ENCODE peak calls at places on chromosome 12, in seven cellular contexts. S is SK-N-SH, R is K562, B is H1, K is HepG2, J is HCT116, N is GM12878. O is an unnamed sample.
A peak's percentile ranks its signal among the peaks of the same experiment; 100 is the strongest.

GRCh38 chr12:55700255-55701018 is 7.3 kb downstream of the ITGA7 start:
- DNase-seq in K (no peak), N (no peak), B (no peak), J (no peak), R (no peak), S (peak; percentile 53), O (no peak)

GRCh38 chr12:6264402-6265037 is 46.0 kb upstream of the PLEKHG6 start:
- DNase-seq in B (no peak), S (no peak), N (no peak), K (no peak), J (no peak), R (no peak), O (peak; percentile 86)

GRCh38 chr12:25458047-25458552 is 95.0 kb downstream of the LMNTD1 start:
- DNase-seq in K (peak; percentile 7), S (peak; percentile 56), B (no peak), R (no peak), N (no peak), J (peak; percentile 95), O (no peak)

GRCh38 chr12:93453633-93454032 is 11.9 kb upstream of the UBE2N start:
- DNase-seq in N (no peak), J (no peak), B (no peak), R (no peak), K (no peak), S (no peak), O (no peak)

GRCh38 chr12:42235426-42235825 is 2.6 kb downstream of the YAF2 start:
- DNase-seq in J (no peak), S (no peak), N (no peak), K (no peak), B (no peak), R (no peak), O (no peak)

GRCh38 chr12:115756804-115757203 is 520.7 kb downstream of the MED13L start:
- DNase-seq in B (no peak), R (no peak), J (no peak), N (no peak), S (no peak), K (no peak), O (no peak)

GRCh38 chr12:53726342-53726741 is 910 bp downstream of the CALCOCO1 start:
- DNase-seq in K (peak; percentile 38), S (no peak), J (no peak), N (no peak), R (peak; percentile 45), B (no peak), O (no peak)

GRCh38 chr12:23113781-23114180 is 488.8 kb downstream of the ETNK1 start:
- DNase-seq in K (no peak), B (no peak), J (no peak), R (no peak), S (no peak), N (no peak), O (no peak)

GRCh38 chr12:9342614-9343353 is 134.6 kb upstream of the PZP start:
- DNase-seq in J (no peak), N (no peak), S (no peak), K (peak; percentile 92), B (no peak), R (no peak), O (no peak)

GRCh38 chr12:23760495-23760894 is 189.0 kb downstream of the SOX5 start:
- DNase-seq in B (no peak), K (no peak), S (no peak), J (no peak), N (no peak), R (no peak), O (no peak)

GRCh38 chr12:46450279-46450748 is 77.7 kb upstream of the SLC38A2 start:
- DNase-seq in J (no peak), B (no peak), K (no peak), S (no peak), R (peak; percentile 28), N (no peak), O (no peak)

GRCh38 chr12:10241276-10241675 is 28.6 kb downstream of the GABARAPL1 start:
- DNase-seq in N (no peak), B (no peak), K (no peak), R (no peak), J (no peak), S (no peak), O (no peak)

GRCh38 chr12:57372233-57372632 is 58.6 kb downstream of the R3HDM2 start:
- DNase-seq in K (no peak), B (no peak), J (no peak), R (no peak), S (no peak), N (no peak), O (no peak)

GRCh38 chr12:84875241-84875640 is 37.4 kb downstream of the SLC6A15 start:
- DNase-seq in B (no peak), R (no peak), J (no peak), N (no peak), K (no peak), S (no peak), O (no peak)

GRCh38 chr12:130068741-130069140 is 93.5 kb upstream of the FZD10 start:
- DNase-seq in R (no peak), S (no peak), B (no peak), N (no peak), K (no peak), J (no peak), O (no peak)

GRCh38 chr12:115504241-115504941 is 773.1 kb downstream of the MED13L start:
- DNase-seq in S (no peak), K (no peak), R (no peak), N (peak; percentile 72), J (no peak), B (no peak), O (no peak)

GRCh38 chr12:14460212-14460841 is 94.8 kb downstream of the ATF7IP start:
- DNase-seq in N (no peak), J (no peak), R (no peak), S (no peak), K (no peak), B (no peak), O (no peak)

GRCh38 chr12:56522486-56523193 is 1.0 kb downstream of the RBMS2 start:
- DNase-seq in N (no peak), B (no peak), S (peak; percentile 15), R (no peak), K (no peak), J (no peak), O (no peak)

GRCh38 chr12:94167071-94167806 is 18.9 kb downstream of the PLXNC1 start:
- DNase-seq in N (no peak), J (no peak), K (no peak), R (no peak), B (no peak), S (no peak), O (no peak)

GRCh38 chr12:51911788-51912711 is 4.7 kb downstream of the ACVRL1 start:
- DNase-seq in B (no peak), N (no peak), K (no peak), R (peak; percentile 57), J (no peak), S (peak; percentile 77), O (no peak)
- TF ChIP-seq JUND in B (no peak), N (no peak), K (no peak), R (no peak), J (no peak), S (no peak), O (no peak)

GRCh38 chr12:11795910-11796459 is 146.5 kb downstream of the ETV6 start:
- DNase-seq in K (peak; percentile 70), R (no peak), S (no peak), J (peak; percentile 64), N (no peak), B (no peak), O (no peak)

GRCh38 chr12:11801643-11802042 is 152.2 kb downstream of the ETV6 start:
- DNase-seq in J (no peak), R (no peak), K (no peak), N (no peak), B (no peak), S (no peak), O (no peak)

GRCh38 chr12:11797317-11797913 is 147.9 kb downstream of the ETV6 start:
- DNase-seq in B (no peak), K (peak; percentile 28), S (no peak), R (no peak), J (no peak), N (no peak), O (no peak)

GRCh38 chr12:11797993-11798720 is 148.7 kb downstream of the ETV6 start:
- DNase-seq in B (no peak), N (no peak), R (no peak), J (no peak), K (no peak), S (no peak), O (no peak)

GRCh38 chr12:11798856-11799530 is 149.5 kb downstream of the ETV6 start:
- DNase-seq in R (peak; percentile 30), J (no peak), K (peak; percentile 29), S (no peak), B (no peak), N (no peak), O (no peak)
- TF ChIP-seq JUND in R (no peak), J (no peak), K (no peak), S (peak; percentile 27), B (no peak), N (no peak), O (no peak)

DNA sequence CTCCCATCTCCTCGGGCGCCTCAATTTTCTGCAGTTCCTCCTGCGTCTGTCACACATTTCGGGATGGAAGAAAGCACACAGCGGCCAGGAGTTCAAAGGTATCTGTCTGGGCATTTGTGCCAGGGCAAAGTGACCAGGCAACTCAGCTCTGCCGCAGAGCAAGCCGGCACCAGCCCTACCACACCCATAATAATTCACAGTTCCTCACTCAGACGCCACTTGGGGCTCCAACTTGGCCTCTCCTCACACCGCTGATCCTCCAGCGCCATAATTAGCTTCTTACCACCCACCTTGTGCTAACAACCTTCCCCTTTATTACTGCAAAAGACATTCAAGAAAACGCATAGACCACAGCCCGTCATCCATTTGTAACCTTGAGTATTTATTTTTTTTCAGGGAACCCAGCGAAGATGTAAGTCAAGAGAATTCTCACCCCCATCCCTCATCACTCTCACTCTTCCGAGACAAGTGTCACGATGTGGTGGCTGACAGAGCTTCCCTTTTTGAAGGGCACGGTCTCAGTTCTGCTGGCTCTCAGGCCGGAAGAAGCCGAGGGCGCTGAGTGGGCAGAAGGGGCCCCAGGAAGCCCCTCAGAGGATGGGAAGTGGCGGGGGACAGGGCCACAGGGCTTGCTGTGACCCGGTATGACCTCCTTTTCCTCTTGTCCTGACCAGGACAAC is 25.2 kb upstream of the NCOR2 start:
- DNase-seq in B (no peak), S (no peak), K (no peak), J (no peak), N (no peak), R (no peak), O (no peak)
- TF ChIP-seq JUND in B (no peak), S (no peak), K (no peak), J (no peak), N (no peak), R (no peak), O (no peak)

GRCh38 chr12:122951979-122952892 is 14.0 kb downstream of the ABCB9 start:
- DNase-seq in S (peak; percentile 36), R (no peak), K (peak; percentile 59), N (no peak), B (no peak), J (peak; percentile 59), O (peak; percentile 86)

GRCh38 chr12:122949405-122949804 is 16.9 kb downstream of the ABCB9 start:
- DNase-seq in K (no peak), N (no peak), B (no peak), S (peak; percentile 15), J (no peak), R (no peak), O (no peak)

GRCh38 chr12:122949816-122950215 is 16.4 kb downstream of the ABCB9 start:
- DNase-seq in N (no peak), S (peak; percentile 27), K (no peak), J (no peak), B (no peak), R (no peak), O (no peak)

GRCh38 chr12:122950276-122950675 is 16.0 kb downstream of the ABCB9 start:
- DNase-seq in S (peak; percentile 23), B (no peak), R (no peak), K (no peak), J (no peak), N (no peak), O (no peak)

GRCh38 chr12:122951406-122951805 is 14.9 kb downstream of the ABCB9 start:
- DNase-seq in R (no peak), S (no peak), N (no peak), J (peak; percentile 37), B (no peak), K (peak; percentile 38), O (no peak)
- TF ChIP-seq JUND in R (peak; percentile 10), S (peak; percentile 37), N (no peak), J (no peak), B (no peak), K (no peak), O (no peak)